ENCODE peak calls at places on chromosomes 5 and 9, in six cellular contexts. P is kidney epithelial cell, C is upper lobe of right lung, G is HFF-Myc, M is K562, T is heart left ventricle. H is an unnamed sample.

GRCh38 chr5:53874409-53874808 is 314.0 kb downstream of the NDUFS4 start:
- DNase-seq in P (no peak), C (no peak), G (no peak), M (no peak), T (no peak), H (no peak)

GRCh38 chr9:101711330-101711941 is 27.0 kb downstream of the GRIN3A start:
- DNase-seq in P (no peak), C (no peak), G (no peak), M (peak; percentile 38), T (no peak), H (no peak)

GRCh38 chr9:19049872-19050636 is 827 bp downstream of the RRAGA start:
- DNase-seq in P (no peak), C (no peak), G (no peak), M (peak; percentile 9), T (no peak), H (no peak)

GRCh38 chr9:18233311-18233710 is 240.6 kb upstream of the ADAMTSL1 start:
- DNase-seq in P (no peak), C (no peak), G (no peak), M (no peak), T (no peak), H (no peak)

GRCh38 chr9:110472111-110472510 is 107.4 kb downstream of the SVEP1 start:
- DNase-seq in P (no peak), C (no peak), G (no peak), M (no peak), T (no peak), H (no peak)

GRCh38 chr9:38529317-38529716 is 91.1 kb downstream of the ANKRD18A start:
- DNase-seq in P (no peak), C (no peak), G (no peak), M (no peak), T (no peak), H (no peak)

GRCh38 chr9:83937861-83938455 is 16.7 kb upstream of the KIF27 start:
- DNase-seq in P (no peak), C (no peak), G (no peak), M (peak; percentile 54), T (no peak), H (no peak)

GRCh38 chr5:419970-420369 is 23.0 kb upstream of the EXOC3 start:
- DNase-seq in P (no peak), C (peak; percentile 49), G (no peak), M (no peak), T (no peak), H (no peak)

GRCh38 chr9:125850763-125851162 is 103.6 kb downstream of the PBX3 start:
- DNase-seq in P (no peak), C (no peak), G (no peak), M (no peak), T (no peak), H (no peak)

GRCh38 chr9:78860806-78861475 is 564.0 kb downstream of the PSAT1 start:
- DNase-seq in P (peak; percentile 16), C (no peak), G (peak; percentile 90), M (no peak), T (no peak), H (no peak)

GRCh38 chr5:92364986-92365550 is 982.0 kb upstream of the ARRDC3 start:
- DNase-seq in P (no peak), C (no peak), G (no peak), M (no peak), T (no peak), H (no peak)

GRCh38 chr9:113446323-113446740 is 17.2 kb upstream of the RGS3 start:
- DNase-seq in P (no peak), C (no peak), G (peak; percentile 30), M (peak; percentile 31), T (no peak), H (no peak)

GRCh38 chr5:158431369-158432029 is 572.6 kb upstream of the CLINT1 start:
- DNase-seq in P (no peak), C (no peak), G (no peak), M (no peak), T (no peak), H (no peak)

GRCh38 chr5:144121577-144121976 is 48.9 kb downstream of the YIPF5 start:
- DNase-seq in P (no peak), C (no peak), G (no peak), M (no peak), T (no peak), H (no peak)

GRCh38 chr5:97923997-97924396 is 741.0 kb upstream of the RIOK2 start:
- DNase-seq in P (no peak), C (no peak), G (no peak), M (no peak), T (no peak), H (no peak)

GRCh38 chr5:139650689-139651501 is 2.7 kb downstream of the CXXC5 start:
- DNase-seq in P (no peak), C (peak; percentile 78), G (no peak), M (peak; percentile 54), T (peak; percentile 90), H (no peak)

GRCh38 chr5:105807951-105808350 is 1862.8 kb downstream of the EFNA5 start:
- DNase-seq in P (no peak), C (no peak), G (no peak), M (no peak), T (no peak), H (no peak)

GRCh38 chr5:74141053-74141452 is 499.5 kb downstream of the ENC1 start:
- DNase-seq in P (no peak), C (no peak), G (no peak), M (no peak), T (no peak), H (no peak)

GRCh38 chr5:10987881-10988504 is 227.0 kb upstream of the DAP start:
- DNase-seq in P (peak; percentile 19), C (peak; percentile 86), G (no peak), M (peak; percentile 82), T (peak; percentile 83), H (peak; percentile 8)

GRCh38 chr9:89005323-89005722 is 14.1 kb downstream of the S1PR3 start:
- DNase-seq in P (no peak), C (no peak), G (no peak), M (no peak), T (no peak), H (no peak)

GRCh38 chr9:132931178-132931735 is 13.2 kb downstream of the TSC1 start:
- DNase-seq in P (no peak), C (no peak), G (no peak), M (no peak), T (no peak), H (no peak)

GRCh38 chr5:9337908-9338307 is 208.0 kb downstream of the SEMA5A start:
- DNase-seq in P (no peak), C (no peak), G (peak; percentile 90), M (no peak), T (no peak), H (no peak)

GRCh38 chr9:84070590-84070989 is 90.0 kb downstream of the RMI1 start:
- DNase-seq in P (no peak), C (no peak), G (no peak), M (no peak), T (no peak), H (no peak)

GRCh38 chr5:132003170-132003744 is 8.2 kb downstream of the ACSL6 start:
- DNase-seq in P (no peak), C (peak; percentile 57), G (no peak), M (peak; percentile 45), T (peak; percentile 63), H (peak; percentile 14)

GRCh38 chr5:147427784-147428401 is 82.0 kb downstream of the DPYSL3 start:
- DNase-seq in P (no peak), C (no peak), G (no peak), M (no peak), T (no peak), H (peak; percentile 29)

GRCh38 chr5:74657165-74657564 is 16.6 kb upstream of the ENC1 start:
- DNase-seq in P (no peak), C (no peak), G (no peak), M (no peak), T (no peak), H (no peak)

DNA sequence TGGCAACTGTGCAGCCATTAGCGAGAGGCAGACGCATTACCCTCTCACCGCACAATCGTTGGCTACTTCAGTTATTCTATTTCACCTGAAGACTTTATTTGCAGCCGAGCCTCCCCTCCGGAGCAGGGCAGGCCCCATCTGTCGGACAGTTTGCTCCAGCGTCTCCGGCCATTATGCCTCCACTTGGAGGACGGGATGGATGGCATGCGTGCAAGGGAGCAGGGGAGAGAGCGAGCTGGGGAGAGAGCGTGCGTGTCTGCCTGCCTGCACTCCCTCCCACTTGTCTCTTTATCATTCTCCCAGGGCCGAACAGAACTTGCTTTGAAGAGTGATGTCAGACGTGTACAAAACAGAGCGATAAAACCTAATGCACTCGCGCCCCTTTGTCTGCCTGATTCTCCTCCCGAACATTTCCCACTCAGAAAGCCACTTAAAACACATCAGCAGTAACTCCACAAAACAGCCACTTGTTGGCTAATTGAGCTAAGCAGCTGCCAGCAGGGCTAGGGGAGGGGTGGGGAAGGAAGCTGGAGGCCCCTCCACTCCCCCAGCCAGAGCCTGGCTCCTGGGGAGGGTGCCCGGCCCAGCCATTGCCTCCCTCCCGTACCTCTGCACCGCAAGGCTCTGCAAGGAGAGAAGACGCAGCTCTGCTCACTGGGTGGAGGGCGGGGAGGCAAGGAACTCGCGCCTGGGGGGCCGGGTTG is 43.4 kb upstream of the FUBP3 start:
- DNase-seq in P (no peak), C (no peak), G (no peak), M (peak; percentile 53), T (no peak), H (no peak)
- H3K4me3 ChIP-seq in P (peak overlapping the region; percentile 7), C (no peak overlapping the region), G (no peak overlapping the region), M (peak overlapping the region; percentile 33), T (no peak overlapping the region), H (peak overlapping the region; percentile 34)

GRCh38 chr5:128572546-128573339 is 34.7 kb upstream of the FBN2 start:
- DNase-seq in P (no peak), C (no peak), G (peak; percentile 57), M (no peak), T (no peak), H (no peak)
- TF ChIP-seq CTCF in P (no peak), C (no peak), G (no peak), M (no peak), T (no peak), H (no peak)

DNA sequence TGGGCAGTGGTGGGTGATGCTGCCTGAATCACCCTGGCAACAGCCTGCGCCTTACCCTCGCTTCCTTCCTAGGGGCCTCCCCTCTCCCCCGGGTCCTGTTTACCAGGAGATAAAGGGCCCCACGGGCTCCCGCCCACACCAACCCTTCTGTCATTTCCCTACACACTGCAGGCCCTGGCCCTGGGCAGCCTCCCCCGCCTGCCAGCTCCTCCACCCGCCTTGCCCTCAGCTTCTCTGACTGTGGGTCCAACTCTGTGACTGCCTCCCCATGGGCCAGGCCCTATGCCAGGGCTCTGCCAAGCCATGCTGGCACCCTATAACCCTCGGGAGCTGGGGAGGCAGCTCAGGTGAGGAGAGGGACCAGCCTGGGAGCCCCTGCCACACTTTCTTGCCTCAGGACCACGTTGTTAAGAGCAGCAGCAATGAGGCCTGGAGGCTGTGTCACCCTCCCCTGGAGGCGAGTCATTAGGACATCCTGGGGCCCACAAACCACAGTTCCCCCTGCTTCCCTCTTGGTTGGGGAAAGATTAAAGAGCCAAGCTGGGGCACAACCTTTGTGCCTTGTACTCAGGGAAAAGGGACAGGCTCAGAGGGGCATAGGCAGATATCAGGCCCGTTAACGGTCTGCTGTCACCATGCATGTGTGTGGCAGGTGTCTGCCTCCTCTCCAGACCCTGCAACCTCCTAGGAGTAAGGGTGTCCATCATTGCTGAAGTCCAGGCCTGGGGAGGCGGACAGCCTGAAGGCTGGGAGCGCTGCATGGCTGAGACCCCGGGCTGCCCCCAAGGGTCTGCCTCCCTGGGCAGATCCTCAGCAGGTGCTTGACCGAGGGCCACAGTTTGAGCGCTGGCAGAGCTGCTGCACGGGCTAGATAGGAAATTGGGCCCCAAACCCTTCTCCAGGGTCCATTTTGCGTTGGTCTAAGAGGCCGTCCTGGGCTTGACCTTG is 2.7 kb downstream of the MGAT4B start:
- DNase-seq in P (no peak), C (peak; percentile 72), G (no peak), M (peak; percentile 47), T (peak; percentile 37), H (no peak)
- H3K4me3 ChIP-seq in P (no peak overlapping the region), C (no peak overlapping the region), G (peak overlapping the region; percentile 76), M (peak overlapping the region; percentile 2), T (no peak overlapping the region), H (peak overlapping the region; percentile 8)

GRCh38 chr9:71446499-71447411 is 321.6 kb downstream of the CEMIP2 start:
- DNase-seq in P (peak; percentile 16), C (peak; percentile 68), G (peak; percentile 21), M (peak; percentile 3), T (peak; percentile 26), H (peak; percentile 31)
- TF ChIP-seq CTCF in P (peak; percentile 33), C (no peak), G (peak; percentile 22), M (peak; percentile 66), T (no peak), H (peak; percentile 36)